ENCODE peak calls at places on chromosome 1, in six cellular contexts. X, A, V, N, I and F are unnamed samples.

GRCh38 chr1:36099681-36100341 is 11.1 kb downstream of the ADPRS start:
- DNase-seq in N (peak; percentile 73), X (peak; percentile 85), A (peak; percentile 82), V (peak; percentile 46), I (peak; percentile 90), F (peak; percentile 75)

GRCh38 chr1:146036990-146037646 is 15.6 kb upstream of the HJV start:
- DNase-seq in V (peak; percentile 72), I (peak; percentile 85), A (peak; percentile 90), X (peak; percentile 78), N (peak; percentile 87), F (peak; percentile 89)

GRCh38 chr1:208835082-208835467 is 590.9 kb upstream of the PLXNA2 start:
- DNase-seq in V (no peak), A (no peak), N (no peak), I (no peak), X (no peak), F (no peak)

GRCh38 chr1:118821801-118822200 is 166.3 kb downstream of the TBX15 start:
- DNase-seq in N (no peak), V (no peak), X (no peak), I (no peak), A (peak; percentile 16), F (no peak)

GRCh38 chr1:12047120-12047876 is 15.8 kb upstream of the TNFRSF8 start:
- DNase-seq in N (peak; percentile 43), A (peak; percentile 63), V (peak; percentile 82), X (no peak), I (no peak), F (peak; percentile 63)

GRCh38 chr1:199861020-199861795 is 166.3 kb upstream of the NR5A2 start:
- DNase-seq in I (no peak), A (peak; percentile 38), N (no peak), X (no peak), V (no peak), F (no peak)

GRCh38 chr1:246961939-246962373 is 30.2 kb upstream of the AHCTF1 start:
- DNase-seq in I (peak; percentile 72), V (no peak), X (peak; percentile 76), N (no peak), A (peak; percentile 64), F (peak; percentile 51)

GRCh38 chr1:182671779-182672486 is 12.5 kb downstream of the RGS8 start:
- DNase-seq in A (no peak), N (no peak), V (no peak), X (no peak), I (no peak), F (no peak)

GRCh38 chr1:111754964-111755320 is 759 bp upstream of the DDX20 start:
- DNase-seq in A (peak; percentile 84), V (no peak), I (peak; percentile 71), N (peak; percentile 39), X (no peak), F (peak; percentile 65)

GRCh38 chr1:184221087-184221486 is 165.7 kb upstream of the C1orf21 start:
- DNase-seq in A (no peak), I (no peak), X (no peak), N (no peak), V (no peak), F (no peak)

GRCh38 chr1:3924871-3925655 is 25.0 kb upstream of the C1orf174 start:
- DNase-seq in N (peak; percentile 1), I (no peak), X (peak; percentile 25), V (no peak), A (no peak), F (no peak)
- H3K27me3 ChIP-seq in N (no peaks in the 10 kb centered on the region), I (no peaks in the 10 kb centered on the region), X (peaks cover 30% of the 10 kb centered on the region), V (no peaks in the 10 kb centered on the region), A (no peaks in the 10 kb centered on the region), F (no peaks in the 10 kb centered on the region)

GRCh38 chr1:2132222-2133038 is 62.1 kb downstream of the FAAP20 start:
- DNase-seq in A (peak; percentile 67), I (peak; percentile 64), X (peak; percentile 46), N (peak; percentile 85), V (peak; percentile 67), F (no peak)
- H3K27ac ChIP-seq in A (peak overlapping the region; percentile 74), I (peak overlapping the region; percentile 88), X (peak overlapping the region; percentile 90), N (peak overlapping the region; percentile 57), V (peak overlapping the region; percentile 98), F (peak overlapping the region; percentile 79)

DNA sequence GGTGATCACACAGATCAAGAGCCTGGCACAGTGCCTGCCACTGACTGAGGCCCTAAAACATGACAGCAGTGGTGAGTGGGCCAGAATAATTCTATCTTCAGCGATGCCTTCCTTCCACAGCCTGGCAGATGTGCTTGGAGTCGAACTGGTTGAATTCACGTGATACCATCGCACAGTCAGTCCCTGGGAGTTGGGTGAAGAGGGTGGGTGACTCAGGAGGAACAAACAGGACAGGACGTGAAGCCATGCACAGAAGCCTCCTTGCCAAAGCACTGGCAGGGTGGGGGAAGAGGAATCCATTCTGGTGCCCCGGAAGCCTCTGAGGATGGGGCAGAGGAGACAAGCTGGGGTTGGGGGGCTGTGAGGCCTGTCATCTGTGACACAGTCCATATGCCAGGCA is 80.3 kb upstream of the WNT4 start:
- DNase-seq in A (no peak), X (no peak), I (peak; percentile 18), V (no peak), N (no peak), F (no peak)
- TF ChIP-seq CTCF in A (no peak), X (no peak), I (no peak), V (no peak), N (no peak), F (no peak)

GRCh38 chr1:228062085-228062791 is 20.3 kb upstream of the ARF1 start:
- DNase-seq in X (no peak), I (peak; percentile 61), N (no peak), A (no peak), V (no peak), F (peak; percentile 42)
- H3K27me3 ChIP-seq in X (peaks cover 87% of the 10 kb centered on the region), I (peaks cover 88% of the 10 kb centered on the region), N (peaks cover 55% of the 10 kb centered on the region), A (peaks cover 50% of the 10 kb centered on the region), V (peaks cover 34% of the 10 kb centered on the region), F (no peaks in the 10 kb centered on the region)

GRCh38 chr1:20139776-20140612 is 871 bp downstream of the PLA2G2F start:
- DNase-seq in V (no peak), A (no peak), N (no peak), I (no peak), X (peak; percentile 18), F (no peak)

GRCh38 chr1:20138346-20138745 is 777 bp upstream of the PLA2G2F start:
- DNase-seq in A (no peak), X (peak; percentile 16), V (no peak), I (no peak), N (no peak), F (no peak)

GRCh38 chr1:20137604-20138003 is 1.5 kb upstream of the PLA2G2F start:
- DNase-seq in N (no peak), A (no peak), I (no peak), X (peak; percentile 1), V (no peak), F (no peak)

GRCh38 chr1:20141001-20141400 is 1.9 kb downstream of the PLA2G2F start:
- DNase-seq in A (no peak), V (no peak), N (no peak), X (peak; percentile 13), I (no peak), F (no peak)

GRCh38 chr1:20138961-20139550 is at the start of gene PLA2G2F:
- DNase-seq in V (no peak), I (no peak), A (no peak), N (no peak), X (peak; percentile 22), F (no peak)
- H3K27ac ChIP-seq in V (no peak within 1 kb of the TSS), I (no peak within 1 kb of the TSS), A (no peak within 1 kb of the TSS), N (no peak within 1 kb of the TSS), X (no peak within 1 kb of the TSS), F (no peak within 1 kb of the TSS)

DNA sequence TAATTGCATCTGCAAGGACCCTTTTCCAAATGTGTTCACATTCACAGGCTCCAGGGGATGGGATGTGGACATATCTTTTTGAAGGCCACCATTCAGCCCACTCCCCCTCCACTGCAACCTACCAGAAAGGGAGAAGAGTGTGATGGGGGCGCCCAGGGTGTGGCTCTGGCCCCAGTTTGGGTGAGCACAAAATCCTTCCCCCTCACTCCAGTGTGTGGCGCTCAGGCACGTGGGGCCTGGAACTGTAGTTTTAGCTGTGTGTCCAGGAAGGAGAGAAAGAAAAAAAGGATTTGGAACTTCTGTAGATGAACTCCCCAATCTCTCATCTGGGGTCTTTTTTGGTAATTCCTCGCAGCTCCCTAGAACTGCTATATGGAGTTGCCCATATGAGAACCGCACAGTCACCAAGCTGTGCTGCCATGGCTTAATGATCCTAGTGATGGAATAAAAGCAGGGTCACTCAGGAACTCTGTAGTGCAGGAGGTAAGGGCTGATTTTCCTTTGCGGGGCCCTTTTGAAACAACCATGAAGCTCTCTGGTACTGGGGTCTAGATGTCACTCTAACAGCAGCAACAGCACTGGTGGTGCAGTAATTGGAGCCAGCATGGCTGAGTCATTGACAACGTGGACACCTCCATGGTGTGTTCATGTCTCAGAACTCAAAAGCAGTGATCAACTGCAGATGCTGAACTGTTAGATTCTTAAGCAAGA is 17.0 kb downstream of the AGT start:
- DNase-seq in I (no peak), X (no peak), V (peak; percentile 34), N (peak; percentile 34), A (no peak), F (no peak)
- TF ChIP-seq CTCF in I (no peak), X (no peak), V (no peak), N (no peak), A (no peak), F (no peak)

GRCh38 chr1:234175363-234175762 is 197.9 kb upstream of the COA6 start:
- DNase-seq in I (peak; percentile 15), A (no peak), N (no peak), X (no peak), V (no peak), F (no peak)
- H3K27me3 ChIP-seq in I (peaks cover 11% of the 10 kb centered on the region), A (no peaks in the 10 kb centered on the region), N (no peaks in the 10 kb centered on the region), X (peaks cover 6% of the 10 kb centered on the region), V (no peaks in the 10 kb centered on the region), F (no peaks in the 10 kb centered on the region)

GRCh38 chr1:40507973-40508372 is 594 bp upstream of the EXO5 start:
- DNase-seq in X (no peak), V (no peak), N (no peak), A (no peak), I (no peak), F (no peak)
- H3K27ac ChIP-seq in X (peak overlapping the region; percentile 78), V (peak overlapping the region; percentile 62), N (peak overlapping the region; percentile 75), A (no peak overlapping the region), I (peak overlapping the region; percentile 73), F (peak overlapping the region; percentile 73)